ENCODE peak calls at places on chromosomes 6 and 20, in eight cellular contexts. Y, N, H, F, I, U, Z and R are unnamed samples.

GRCh38 chr6:143078468-143079324 is 18.0 kb downstream of the AIG1 start:
- DNase-seq in Y (no peak), U (no peak), N (no peak), Z (no peak), I (no peak), F (peak; percentile 12), H (no peak), R (no peak)

GRCh38 chr6:109292420-109292819 is 89.8 kb downstream of the CD164 start:
- DNase-seq in I (no peak), N (no peak), H (no peak), Z (no peak), U (no peak), Y (no peak), F (no peak), R (peak; percentile 18)

GRCh38 chr20:59806578-59806975 is 126.9 kb downstream of the SYCP2 start:
- DNase-seq in I (no peak), N (peak; percentile 1), Z (no peak), Y (no peak), F (no peak), U (no peak), H (no peak), R (no peak)

GRCh38 chr6:144063246-144063743 is 32.1 kb downstream of the SF3B5 start:
- DNase-seq in Z (no peak), N (no peak), H (no peak), Y (no peak), F (no peak), U (peak; percentile 36), I (no peak), R (peak; percentile 39)

GRCh38 chr6:151289399-151290007 is 49.7 kb downstream of the AKAP12 start:
- DNase-seq in N (no peak), Z (no peak), U (no peak), Y (no peak), F (peak; percentile 51), I (no peak), H (no peak), R (no peak)

GRCh38 chr20:38751360-38751976 is 3.2 kb downstream of the ACTR5 start:
- DNase-seq in F (peak; percentile 77), Z (no peak), I (no peak), Y (peak; percentile 35), H (no peak), N (peak; percentile 31), U (no peak), R (peak; percentile 55)

GRCh38 chr20:36578642-36579041 is 5.2 kb downstream of the TGIF2 start:
- DNase-seq in H (no peak), Y (no peak), I (no peak), U (no peak), N (no peak), Z (no peak), F (no peak), R (no peak)

GRCh38 chr6:93423542-93423941 is 4.2 kb upstream of the EPHA7 start:
- DNase-seq in Z (peak; percentile 13), H (no peak), I (no peak), N (peak; percentile 70), U (peak; percentile 44), F (peak; percentile 65), Y (peak; percentile 77), R (peak; percentile 24)

GRCh38 chr6:53418288-53418687 is 69.5 kb upstream of the ELOVL5 start:
- DNase-seq in N (no peak), Y (no peak), Z (no peak), I (no peak), F (no peak), H (no peak), U (no peak), R (no peak)

GRCh38 chr6:108988291-108988690 is 106.4 kb downstream of the SESN1 start:
- DNase-seq in F (peak; percentile 17), Y (no peak), I (no peak), U (no peak), N (no peak), H (no peak), Z (no peak), R (no peak)

GRCh38 chr6:33633462-33634158 is 12.5 kb downstream of the ITPR3 start:
- DNase-seq in N (no peak), H (peak; percentile 90), Y (peak; percentile 73), I (no peak), U (no peak), Z (peak; percentile 72), F (peak; percentile 55), R (peak; percentile 49)

GRCh38 chr20:37200926-37201826 is 21.8 kb upstream of the MROH8 start:
- DNase-seq in U (no peak), F (peak; percentile 33), N (no peak), I (no peak), Y (no peak), H (no peak), Z (no peak), R (no peak)

GRCh38 chr6:124676033-124676432 is 286.2 kb upstream of the RNF217 start:
- DNase-seq in H (no peak), U (no peak), F (peak; percentile 94), N (no peak), Y (no peak), I (no peak), Z (no peak), R (no peak)